ENCODE peak calls at places on chromosomes 16 and 17, in four cellular contexts. One of them, this sample, is unnamed.
A peak's percentile ranks its signal among the peaks of the same experiment; 100 is the strongest.

GRCh38 chr16:20866161-20866772 is 33.9 kb downstream of the DCUN1D3 start:
- DNase-seq in HepG2: peak; percentile 55
- DNase-seq in GM12878: no peak
- DNase-seq in K562: peak; percentile 54
- DNase-seq in this sample: peak; percentile 35

GRCh38 chr17:76063880-76064546 is 8.3 kb downstream of the SRP68 start:
- DNase-seq in HepG2: no peak
- DNase-seq in K562: no peak
- DNase-seq in GM12878: no peak
- DNase-seq in this sample: no peak

GRCh38 chr17:76561799-76562268 is 22.0 kb downstream of the PRCD start:
- DNase-seq in HepG2: no peak
- DNase-seq in GM12878: no peak
- DNase-seq in K562: no peak
- DNase-seq in this sample: no peak

GRCh38 chr16:17512636-17513220 is 42.0 kb upstream of the XYLT1 start:
- DNase-seq in K562: no peak
- DNase-seq in HepG2: no peak
- DNase-seq in GM12878: no peak
- DNase-seq in this sample: no peak

GRCh38 chr17:39199673-39199985 is 454 bp upstream of the RPL19 start:
- DNase-seq in HepG2: no peak
- DNase-seq in GM12878: no peak
- DNase-seq in K562: no peak
- DNase-seq in this sample: no peak

GRCh38 chr16:57000271-57001025 is 11.1 kb downstream of the NLRC5 start:
- DNase-seq in K562: no peak
- DNase-seq in GM12878: peak; percentile 87
- DNase-seq in HepG2: no peak
- DNase-seq in this sample: no peak

GRCh38 chr17:1055231-1055630 is 58.3 kb downstream of the TIMM22 start:
- DNase-seq in HepG2: no peak
- DNase-seq in K562: no peak
- DNase-seq in GM12878: no peak
- DNase-seq in this sample: no peak

GRCh38 chr16:81168406-81168805 is 70.1 kb upstream of the BCO1 start:
- DNase-seq in GM12878: no peak
- DNase-seq in HepG2: no peak
- DNase-seq in K562: no peak
- DNase-seq in this sample: no peak

GRCh38 chr16:66516808-66517585 is 32.9 kb downstream of the TK2 start:
- DNase-seq in GM12878: peak; percentile 98
- DNase-seq in HepG2: peak; percentile 100
- DNase-seq in K562: peak; percentile 95
- DNase-seq in this sample: peak; percentile 66

GRCh38 chr17:75246404-75246803 is 15.0 kb downstream of the GGA3 start:
- DNase-seq in HepG2: no peak
- DNase-seq in K562: no peak
- DNase-seq in GM12878: no peak
- DNase-seq in this sample: no peak

GRCh38 chr17:2043785-2044184 is 2.0 kb downstream of the OVCA2 start:
- DNase-seq in K562: no peak
- DNase-seq in GM12878: no peak
- DNase-seq in HepG2: no peak
- DNase-seq in this sample: no peak

GRCh38 chr17:40530531-40530987 is 29.1 kb upstream of the TNS4 start:
- DNase-seq in GM12878: no peak
- DNase-seq in K562: no peak
- DNase-seq in HepG2: no peak
- DNase-seq in this sample: no peak

GRCh38 chr17:77408284-77408683 is 267.5 kb downstream of the SEC14L1 start:
- DNase-seq in HepG2: no peak
- DNase-seq in GM12878: no peak
- DNase-seq in K562: no peak
- DNase-seq in this sample: no peak

GRCh38 chr16:21962475-21962874 is 9.3 kb downstream of the UQCRC2 start:
- DNase-seq in GM12878: no peak
- DNase-seq in HepG2: no peak
- DNase-seq in K562: no peak
- DNase-seq in this sample: no peak

GRCh38 chr16:85593503-85594195 is 19.5 kb upstream of the GSE1 start:
- DNase-seq in HepG2: no peak
- DNase-seq in K562: no peak
- DNase-seq in GM12878: no peak
- DNase-seq in this sample: peak; percentile 85

GRCh38 chr16:72072514-72073342 is 9.7 kb downstream of the HPR start:
- DNase-seq in HepG2: peak; percentile 96
- DNase-seq in GM12878: no peak
- DNase-seq in K562: peak; percentile 50
- DNase-seq in this sample: no peak

GRCh38 chr17:73646409-73647305 is 2.4 kb upstream of the SDK2 start:
- DNase-seq in GM12878: no peak
- DNase-seq in K562: no peak
- DNase-seq in HepG2: peak; percentile 21
- DNase-seq in this sample: peak; percentile 83

GRCh38 chr16:2328428-2328827 is 12.1 kb downstream of the ABCA3 start:
- DNase-seq in GM12878: no peak
- DNase-seq in HepG2: no peak
- DNase-seq in K562: no peak
- DNase-seq in this sample: no peak

GRCh38 chr17:58870747-58871146 is 115.1 kb downstream of the PPM1E start:
- DNase-seq in HepG2: no peak
- DNase-seq in K562: no peak
- DNase-seq in GM12878: no peak
- DNase-seq in this sample: no peak

GRCh38 chr17:64240741-64241347 is 22.2 kb downstream of the TEX2 start:
- DNase-seq in GM12878: no peak
- DNase-seq in HepG2: no peak
- DNase-seq in K562: no peak
- DNase-seq in this sample: peak; percentile 87

GRCh38 chr16:1825381-1825863 is 1.2 kb downstream of the HAGH start:
- DNase-seq in HepG2: peak; percentile 64
- DNase-seq in GM12878: no peak
- DNase-seq in K562: no peak
- DNase-seq in this sample: no peak

GRCh38 chr16:7185179-7185578 is 147.5 kb upstream of the RBFOX1 start:
- DNase-seq in GM12878: no peak
- DNase-seq in HepG2: no peak
- DNase-seq in K562: no peak
- DNase-seq in this sample: no peak

GRCh38 chr17:63927464-63928171 is 4.5 kb downstream of the CD79B start:
- DNase-seq in GM12878: no peak
- DNase-seq in K562: no peak
- DNase-seq in HepG2: no peak
- DNase-seq in this sample: peak; percentile 15

GRCh38 chr16:9095171-9095570 is 3.7 kb downstream of the HAPSTR1 start:
- DNase-seq in K562: no peak
- DNase-seq in GM12878: no peak
- DNase-seq in HepG2: no peak
- DNase-seq in this sample: no peak

GRCh38 chr17:43759836-43760235 is 1.2 kb upstream of the SOST start:
- DNase-seq in K562: no peak
- DNase-seq in GM12878: no peak
- DNase-seq in HepG2: no peak
- DNase-seq in this sample: no peak

GRCh38 chr16:77499373-77500285 is 64.8 kb upstream of the ADAMTS18 start:
- DNase-seq in HepG2: no peak
- DNase-seq in GM12878: no peak
- DNase-seq in K562: no peak
- DNase-seq in this sample: no peak

GRCh38 chr17:45098081-45098868 is 34.0 kb downstream of the PLCD3 start:
- DNase-seq in GM12878: no peak
- DNase-seq in K562: no peak
- DNase-seq in HepG2: no peak
- DNase-seq in this sample: no peak

GRCh38 chr16:10529895-10530669 is 50.3 kb downstream of the EMP2 start:
- DNase-seq in HepG2: no peak
- DNase-seq in GM12878: no peak
- DNase-seq in K562: no peak
- DNase-seq in this sample: no peak

GRCh38 chr16:79599256-79599836 is 1.2 kb downstream of the MAF start:
- DNase-seq in K562: no peak
- DNase-seq in HepG2: no peak
- DNase-seq in GM12878: no peak
- DNase-seq in this sample: peak; percentile 66
- TF ChIP-seq NFIC in K562: no peak
- TF ChIP-seq NFIC in HepG2: no peak
- TF ChIP-seq NFIC in GM12878: no peak
- TF ChIP-seq NFIC in this sample: no peak

DNA sequence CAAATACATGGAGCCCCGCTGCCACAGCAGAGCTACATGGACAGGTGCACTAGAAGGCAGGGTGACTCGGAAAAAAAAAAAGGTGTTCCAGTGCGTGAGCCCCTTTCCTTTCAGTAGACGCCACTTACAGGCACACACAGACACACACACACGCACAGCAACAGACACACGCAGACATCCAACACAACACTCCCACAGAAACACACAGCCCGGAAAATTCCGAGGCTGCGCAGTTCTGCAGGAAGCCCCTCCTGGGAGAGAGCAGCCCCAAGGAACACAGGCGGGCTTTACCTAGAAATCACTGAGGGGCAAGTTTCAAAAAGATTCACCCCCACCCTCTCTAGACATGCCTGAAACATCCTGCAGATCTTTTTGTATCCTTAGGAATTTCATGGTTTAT is 136.0 kb upstream of the WSB1 start:
- DNase-seq in GM12878: no peak
- DNase-seq in K562: no peak
- DNase-seq in HepG2: no peak
- DNase-seq in this sample: no peak
- H3K9me3 ChIP-seq in GM12878: no peaks in the 10 kb centered on the region
- H3K9me3 ChIP-seq in K562: peaks cover 35% of the 10 kb centered on the region
- H3K9me3 ChIP-seq in HepG2: no peaks in the 10 kb centered on the region
- H3K9me3 ChIP-seq in this sample: no peaks in the 10 kb centered on the region

DNA sequence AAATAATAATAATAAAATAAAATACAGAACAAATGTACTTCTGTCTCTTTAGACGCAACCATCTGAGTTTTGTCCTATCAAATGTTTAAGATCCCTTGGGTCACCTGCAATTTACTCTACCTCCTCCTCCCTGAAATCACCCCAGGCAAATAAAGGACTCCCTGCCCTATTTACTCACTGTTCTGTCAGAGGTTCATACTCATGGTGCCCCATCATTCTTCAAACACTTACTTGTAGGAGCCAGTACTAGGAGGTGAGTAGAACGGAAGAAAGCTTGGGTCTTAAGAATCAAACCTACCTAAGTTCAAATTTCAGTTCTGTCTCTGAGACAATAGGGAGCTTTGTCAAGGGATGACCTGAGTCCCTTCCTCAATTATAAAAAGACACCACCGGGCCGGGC is 3.8 kb downstream of the TBC1D10B start:
- DNase-seq in GM12878: no peak
- DNase-seq in HepG2: no peak
- DNase-seq in K562: no peak
- DNase-seq in this sample: no peak
- H3K4me3 ChIP-seq in GM12878: peak overlapping the region; percentile 97
- H3K4me3 ChIP-seq in HepG2: no peak overlapping the region
- H3K4me3 ChIP-seq in K562: no peak overlapping the region
- H3K4me3 ChIP-seq in this sample: no peak overlapping the region

DNA sequence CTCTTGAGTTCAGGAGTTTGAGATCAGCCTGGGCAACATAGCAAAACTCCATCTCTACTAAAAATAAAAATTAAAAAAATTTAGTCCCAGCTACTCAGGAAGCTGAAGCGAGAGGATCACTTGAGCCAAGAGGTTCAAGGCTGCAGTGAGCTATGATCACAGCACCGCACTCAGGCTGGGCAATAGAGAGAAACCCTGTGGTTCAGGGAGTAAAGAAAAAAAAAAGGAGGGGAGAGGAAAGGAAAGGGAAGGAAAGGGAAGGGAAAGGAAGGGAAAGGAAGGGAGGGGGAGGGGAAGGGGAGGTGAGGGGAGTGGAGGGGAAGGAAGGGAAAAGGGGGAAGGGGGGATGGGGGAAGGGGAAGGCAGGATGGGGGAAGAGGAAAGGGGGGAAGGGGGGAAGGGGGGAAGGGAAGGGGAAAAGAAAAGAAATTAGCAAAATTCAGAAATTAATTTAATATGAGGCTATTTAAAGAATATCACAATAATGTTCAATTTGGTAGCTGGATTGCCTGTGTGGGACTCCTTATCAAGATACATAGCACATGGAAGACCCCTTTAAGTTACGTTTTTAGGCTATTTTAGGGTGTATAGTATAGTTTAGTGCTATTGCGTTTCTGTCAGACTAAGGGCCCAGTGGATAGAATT is 424.3 kb downstream of the CDH8 start:
- DNase-seq in HepG2: no peak
- DNase-seq in K562: no peak
- DNase-seq in GM12878: no peak
- DNase-seq in this sample: no peak
- TF ChIP-seq NFIC in HepG2: no peak
- TF ChIP-seq NFIC in K562: no peak
- TF ChIP-seq NFIC in GM12878: no peak
- TF ChIP-seq NFIC in this sample: no peak

GRCh38 chr16:35510701-35511100 is 2051.3 kb downstream of the TP53TG3F start:
- DNase-seq in K562: no peak
- DNase-seq in GM12878: no peak
- DNase-seq in HepG2: no peak
- DNase-seq in this sample: no peak

GRCh38 chr16:35506898-35507194 is 2047.4 kb downstream of the TP53TG3F start:
- DNase-seq in HepG2: no peak
- DNase-seq in GM12878: no peak
- DNase-seq in K562: no peak
- DNase-seq in this sample: peak; percentile 63

GRCh38 chr16:35506018-35506897 is 2046.8 kb downstream of the TP53TG3F start:
- DNase-seq in K562: peak; percentile 85
- DNase-seq in HepG2: no peak
- DNase-seq in GM12878: no peak
- DNase-seq in this sample: peak; percentile 96
- H3K9me3 ChIP-seq in K562: no peaks in the 10 kb centered on the region
- H3K9me3 ChIP-seq in HepG2: peaks cover 89% of the 10 kb centered on the region
- H3K9me3 ChIP-seq in GM12878: no peaks in the 10 kb centered on the region
- H3K9me3 ChIP-seq in this sample: no peaks in the 10 kb centered on the region

DNA sequence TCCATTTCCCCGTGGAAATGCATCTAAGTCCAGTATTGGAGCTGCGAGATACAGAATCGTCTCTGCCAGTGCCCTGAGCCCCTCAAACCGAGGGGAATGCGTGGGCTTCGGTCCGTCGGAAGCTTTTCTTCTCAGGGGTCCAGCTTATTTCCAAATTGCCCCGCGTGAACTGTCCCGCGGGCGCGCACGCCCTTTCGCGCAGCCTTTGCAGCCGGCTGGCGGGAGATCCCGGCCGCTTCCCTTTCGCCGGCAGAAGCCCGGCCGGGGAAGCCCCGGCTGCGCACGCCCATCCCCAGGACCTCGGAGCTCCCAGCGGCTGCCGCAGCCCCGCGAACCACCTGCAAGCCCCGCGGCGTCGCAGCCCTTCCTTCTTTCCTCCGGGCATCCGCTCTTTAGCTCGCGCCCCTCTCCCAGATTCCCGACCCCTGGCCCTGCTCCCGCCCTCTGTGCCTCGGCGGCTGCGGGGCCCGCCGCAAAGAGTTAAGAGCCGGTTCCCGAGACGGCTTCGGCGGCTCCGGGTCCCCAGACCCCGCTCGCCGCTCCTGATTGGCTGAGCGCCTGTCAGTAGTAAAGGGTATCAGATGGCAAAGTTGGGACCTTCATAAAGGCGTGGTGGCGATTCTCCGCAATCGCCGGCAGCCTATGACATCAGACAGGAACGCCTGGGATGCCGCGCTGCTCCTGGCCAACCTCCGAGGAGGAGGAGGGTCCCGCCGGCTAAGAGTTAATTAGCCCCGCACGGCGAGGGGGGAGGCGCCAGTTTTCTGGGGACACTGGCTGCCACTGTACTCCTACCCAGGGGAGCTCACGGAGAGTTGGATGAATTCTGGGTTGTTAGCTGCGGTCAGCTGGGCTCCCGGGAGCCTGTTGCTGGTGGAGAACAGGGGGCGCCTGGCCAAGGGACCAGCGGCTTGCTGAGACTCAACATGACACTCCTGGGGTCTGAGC is at the start of gene MYOCD:
- DNase-seq in GM12878: no peak
- DNase-seq in HepG2: no peak
- DNase-seq in K562: no peak
- DNase-seq in this sample: peak; percentile 28
- H3K4me3 ChIP-seq in GM12878: peak within 1 kb of the TSS; percentile 57
- H3K4me3 ChIP-seq in HepG2: no peak within 1 kb of the TSS
- H3K4me3 ChIP-seq in K562: no peak within 1 kb of the TSS
- H3K4me3 ChIP-seq in this sample: peak within 1 kb of the TSS; percentile 19